ENCODE peak calls at places on chromosomes 5 and 9, in four cellular contexts. H is SK-MEL-5, Q is nucleus accumbens, G is NCI-H510A treated with DMSO at 0.1 percent for 48 hours. A is an unnamed sample.

GRCh38 chr9:137410891-137411249 is 12.1 kb downstream of the EXD3 start:
- DNase-seq in Q (no peak), G (no peak), H (no peak), A (no peak)

GRCh38 chr9:129318121-129319075 is 140.3 kb upstream of the IER5L start:
- DNase-seq in G (no peak), H (no peak), Q (no peak), A (no peak)

GRCh38 chr9:136551401-136552116 is 5.7 kb upstream of the NOTCH1 start:
- DNase-seq in Q (no peak), H (no peak), G (no peak), A (no peak)

GRCh38 chr5:58965677-58966414 is 383.0 kb downstream of the RAB3C start:
- DNase-seq in Q (no peak), H (no peak), G (no peak), A (no peak)

GRCh38 chr5:4662845-4663244 is 477.3 kb upstream of the ADAMTS16 start:
- DNase-seq in G (no peak), Q (no peak), H (no peak), A (no peak)

GRCh38 chr5:112626079-112626478 is 111.6 kb upstream of the APC start:
- DNase-seq in Q (no peak), H (no peak), G (no peak), A (no peak)

GRCh38 chr5:10756539-10756938 is 4.5 kb downstream of the DAP start:
- DNase-seq in Q (no peak), G (no peak), H (no peak), A (no peak)

GRCh38 chr5:135208555-135209494 is 174.8 kb upstream of the PITX1 start:
- DNase-seq in G (peak), Q (no peak), H (no peak), A (no peak)

GRCh38 chr5:103808464-103809106 is 246.0 kb upstream of the NUDT12 start:
- DNase-seq in H (peak), Q (peak), G (peak), A (no peak)

GRCh38 chr5:13331585-13331984 is 612.9 kb downstream of the DNAH5 start:
- DNase-seq in H (no peak), Q (no peak), G (no peak), A (no peak)

GRCh38 chr5:34044950-34045525 is 2.0 kb upstream of the C1QTNF3 start:
- DNase-seq in H (no peak), G (no peak), Q (no peak), A (no peak)

GRCh38 chr5:143514915-143515314 is 111.4 kb upstream of the NR3C1 start:
- DNase-seq in Q (no peak), G (no peak), H (no peak), A (no peak)

GRCh38 chr5:107486489-107486888 is 184.2 kb downstream of the EFNA5 start:
- DNase-seq in G (no peak), Q (no peak), H (no peak), A (no peak)

GRCh38 chr5:34898258-34898895 is 16.9 kb downstream of the RAD1 start:
- DNase-seq in Q (peak), G (peak), H (peak), A (peak)

GRCh38 chr5:45411971-45412612 is 284.1 kb downstream of the HCN1 start:
- DNase-seq in Q (no peak), H (no peak), G (no peak), A (no peak)

GRCh38 chr9:95497772-95498171 is 19.0 kb downstream of the PTCH1 start:
- DNase-seq in G (no peak), Q (no peak), H (no peak), A (no peak)

GRCh38 chr9:15982182-15982581 is 429.3 kb downstream of the CCDC171 start:
- DNase-seq in H (no peak), Q (no peak), G (no peak), A (no peak)